ENCODE peak calls at places on chromosomes 11 and 22, in seven cellular contexts. S is CD4-positive, CD25-positive, alpha-beta regulatory T cell; Q is cardiac muscle cell; T is SK-N-SH; H is kidney epithelial cell; J is IMR-90; E is psoas muscle. P is an unnamed sample.
A peak's percentile ranks its signal among the peaks of the same experiment; 100 is the strongest.

GRCh38 chr22:37068859-37069258 is 17.3 kb downstream of the KCTD17 start:
- DNase-seq in Q (peak; percentile 34), J (no peak), S (no peak), T (peak; percentile 64), H (no peak), E (no peak), P (peak; percentile 97)

GRCh38 chr22:33112606-33113005 is 54.4 kb upstream of the SYN3 start:
- DNase-seq in E (no peak), S (no peak), J (no peak), T (no peak), H (no peak), Q (peak; percentile 20), P (no peak)

GRCh38 chr11:63737718-63738117 is 30.9 kb downstream of the ZFTA start:
- DNase-seq in S (no peak), J (no peak), H (no peak), T (no peak), Q (no peak), E (no peak), P (no peak)

GRCh38 chr11:33830903-33831648 is 56.8 kb upstream of the FBXO3 start:
- DNase-seq in Q (no peak), E (no peak), H (peak; percentile 42), T (no peak), S (no peak), J (no peak), P (no peak)

GRCh38 chr11:975824-976223 is 50.2 kb downstream of the AP2A2 start:
- DNase-seq in E (no peak), H (no peak), T (peak; percentile 66), J (peak; percentile 52), Q (peak; percentile 67), S (peak; percentile 34), P (peak; percentile 93)

GRCh38 chr22:37244922-37245722 is 1.1 kb upstream of the RAC2 start:
- DNase-seq in S (peak; percentile 62), E (no peak), J (no peak), Q (no peak), H (no peak), T (no peak), P (peak; percentile 56)

GRCh38 chr22:43106302-43106701 is 4.2 kb upstream of the BIK start:
- DNase-seq in S (no peak), H (no peak), E (no peak), J (no peak), T (no peak), Q (no peak), P (no peak)

GRCh38 chr22:47552541-47553205 is 790.2 kb downstream of the TBC1D22A start:
- DNase-seq in J (no peak), Q (no peak), H (no peak), S (no peak), E (no peak), T (no peak), P (no peak)

GRCh38 chr11:111945198-111945597 is 8.1 kb downstream of the DIXDC1 start:
- DNase-seq in T (no peak), Q (no peak), E (no peak), J (no peak), S (no peak), H (no peak), P (no peak)

GRCh38 chr11:110762596-110762995 is 50.4 kb upstream of the ARHGAP20 start:
- DNase-seq in E (no peak), H (no peak), S (no peak), J (peak; percentile 49), T (no peak), Q (no peak), P (no peak)

GRCh38 chr11:134656861-134657540 is 245.0 kb upstream of the B3GAT1 start:
- DNase-seq in J (no peak), S (no peak), E (no peak), T (no peak), H (no peak), Q (no peak), P (no peak)

GRCh38 chr11:118910309-118911112 is 15.2 kb downstream of the BCL9L start:
- DNase-seq in Q (peak; percentile 88), T (no peak), H (no peak), E (peak; percentile 86), J (peak; percentile 92), S (peak; percentile 56), P (peak; percentile 94)

GRCh38 chr11:60918941-60919275 is 5.0 kb downstream of the TMEM109 start:
- DNase-seq in Q (no peak), T (no peak), S (no peak), J (peak; percentile 40), E (no peak), H (no peak), P (no peak)

GRCh38 chr11:35138949-35139881 is at the start of gene CD44:
- DNase-seq in J (peak; percentile 86), H (no peak), Q (peak; percentile 42), E (peak; percentile 70), T (peak; percentile 74), S (peak; percentile 86), P (peak; percentile 78)

GRCh38 chr11:35142481-35143207 is 3.7 kb downstream of the CD44 start:
- DNase-seq in E (no peak), H (no peak), S (peak; percentile 78), Q (no peak), J (peak; percentile 82), T (no peak), P (no peak)

GRCh38 chr11:35141538-35141937 is 2.6 kb downstream of the CD44 start:
- DNase-seq in E (peak; percentile 37), S (peak; percentile 61), T (no peak), H (no peak), J (no peak), Q (no peak), P (no peak)

GRCh38 chr11:35139883-35140282 is 912 bp downstream of the CD44 start:
- DNase-seq in H (no peak), T (no peak), S (no peak), Q (no peak), J (no peak), E (no peak), P (no peak)

GRCh38 chr11:35141034-35141433 is 2.1 kb downstream of the CD44 start:
- DNase-seq in E (no peak), T (no peak), H (no peak), S (no peak), Q (peak; percentile 25), J (no peak), P (no peak)
- H3K4me3 ChIP-seq in E (peak overlapping the region; percentile 71), T (peak overlapping the region; percentile 71), H (peak overlapping the region; percentile 92), S (peak overlapping the region; percentile 100), Q (no peak overlapping the region), J (peak overlapping the region; percentile 74), P (no peak overlapping the region)

DNA sequence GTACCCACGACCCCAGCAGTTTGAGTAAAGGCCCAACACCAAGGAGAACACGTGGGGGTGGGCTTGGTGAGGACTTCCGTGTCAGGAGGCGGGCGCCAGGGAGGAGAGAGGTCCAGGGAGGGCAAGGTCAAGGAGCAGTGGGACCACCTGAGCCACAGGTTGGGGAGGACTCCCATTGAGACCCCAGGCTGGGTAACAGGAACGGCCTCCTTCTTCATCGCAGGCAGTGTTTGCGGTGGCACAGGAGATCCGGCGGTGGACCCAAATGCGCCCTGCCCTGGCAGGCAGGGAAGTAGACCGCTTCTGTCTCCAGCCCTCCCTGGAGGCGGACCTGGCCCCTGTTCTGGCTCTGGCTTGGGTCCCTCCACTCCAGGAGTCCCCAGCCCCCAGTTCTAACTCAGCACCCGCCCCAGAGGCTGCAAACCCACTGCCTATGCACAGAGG is 5.9 kb upstream of the TBX1 start:
- DNase-seq in H (no peak), J (no peak), E (no peak), T (no peak), S (no peak), Q (no peak), P (no peak)
- H3K27me3 ChIP-seq in H (peaks cover 96% of the 10 kb centered on the region), J (peaks cover 76% of the 10 kb centered on the region), E (no peaks in the 10 kb centered on the region), T (peaks cover 48% of the 10 kb centered on the region), S (peaks cover 4% of the 10 kb centered on the region), Q (peaks cover 89% of the 10 kb centered on the region), P (peaks cover 69% of the 10 kb centered on the region)

GRCh38 chr11:16769386-16769785 is 30.9 kb downstream of the C11orf58 start:
- DNase-seq in Q (no peak), J (no peak), S (no peak), H (no peak), T (peak; percentile 1), E (no peak), P (peak; percentile 26)

GRCh38 chr11:16771350-16772140 is 33.1 kb downstream of the C11orf58 start:
- DNase-seq in Q (no peak), S (no peak), T (peak; percentile 1), E (no peak), J (no peak), H (no peak), P (no peak)

GRCh38 chr11:16772141-16772512 is 33.7 kb downstream of the C11orf58 start:
- DNase-seq in E (no peak), J (no peak), T (peak; percentile 1), S (no peak), Q (no peak), H (no peak), P (no peak)

GRCh38 chr11:16767957-16768356 is 29.5 kb downstream of the C11orf58 start:
- DNase-seq in J (no peak), Q (no peak), T (no peak), H (no peak), E (no peak), S (no peak), P (no peak)

GRCh38 chr11:16770016-16770415 is 31.6 kb downstream of the C11orf58 start:
- DNase-seq in Q (no peak), T (peak; percentile 3), S (no peak), H (no peak), J (no peak), E (no peak), P (peak; percentile 15)
- H3K4me3 ChIP-seq in Q (no peak overlapping the region), T (no peak overlapping the region), S (no peak overlapping the region), H (no peak overlapping the region), J (no peak overlapping the region), E (no peak overlapping the region), P (no peak overlapping the region)

DNA sequence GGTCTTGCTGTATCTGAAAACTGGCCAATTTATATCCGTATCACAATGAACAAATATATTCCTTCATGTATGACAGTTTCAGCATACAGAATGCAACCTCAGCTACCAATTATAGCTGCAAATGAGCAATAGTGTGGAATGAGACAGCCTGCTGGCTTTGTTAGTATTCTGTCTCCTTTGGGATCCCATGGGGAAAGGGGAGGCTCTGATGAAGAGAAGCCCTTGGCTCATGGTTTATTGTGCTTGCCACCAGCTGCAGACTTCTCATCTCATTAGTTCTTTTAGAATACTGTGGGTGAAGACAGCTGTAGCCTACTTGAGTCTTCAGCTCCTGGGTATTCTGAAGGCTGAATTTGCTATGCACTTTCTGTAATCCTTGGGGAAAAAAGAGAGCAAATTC is 42.4 kb downstream of the PITPNB start:
- DNase-seq in T (no peak), E (no peak), H (no peak), Q (no peak), S (no peak), J (peak; percentile 27), P (no peak)
- H3K27me3 ChIP-seq in T (no peaks in the 10 kb centered on the region), E (no peaks in the 10 kb centered on the region), H (no peaks in the 10 kb centered on the region), Q (no peaks in the 10 kb centered on the region), S (no peaks in the 10 kb centered on the region), J (no peaks in the 10 kb centered on the region), P (no peaks in the 10 kb centered on the region)